ENCODE peak calls at places on chromosomes 7 and 10, in six cellular contexts. A is GM12878, G is colonic mucosa, H is IMR-90, C is PC-3, E is K562. V is an unnamed sample.

GRCh38 chr7:156001496-156002260 is 189.4 kb upstream of the SHH start:
- DNase-seq in A (no peak), G (no peak), H (no peak), C (no peak), E (no peak), V (no peak)

GRCh38 chr7:102453319-102453718 is 11.3 kb downstream of the ALKBH4 start:
- DNase-seq in A (no peak), G (no peak), H (no peak), C (no peak), E (no peak), V (no peak)

GRCh38 chr7:96045919-96046318 is 273.6 kb downstream of the DYNC1I1 start:
- DNase-seq in A (no peak), G (no peak), H (no peak), C (peak), E (no peak), V (no peak)

GRCh38 chr10:88111294-88111693 is 247.9 kb downstream of the PTEN start:
- DNase-seq in A (no peak), G (no peak), H (no peak), C (no peak), E (no peak), V (no peak)

GRCh38 chr7:148303295-148304013 is 287.1 kb upstream of the C7orf33 start:
- DNase-seq in A (no peak), G (peak), H (no peak), C (peak), E (no peak), V (no peak)

GRCh38 chr10:50431791-50432190 is 180.5 kb upstream of the ASAH2 start:
- DNase-seq in A (peak), G (no peak), H (no peak), C (no peak), E (no peak), V (no peak)

GRCh38 chr7:78279035-78279434 is 480.5 kb downstream of the PHTF2 start:
- DNase-seq in A (no peak), G (no peak), H (peak), C (peak), E (no peak), V (no peak)

GRCh38 chr10:6203331-6204062 is 765 bp downstream of the PFKFB3 start:
- DNase-seq in A (no peak), G (peak), H (peak), C (peak), E (peak), V (peak)

GRCh38 chr7:248732-249435 is 41.1 kb upstream of the FOXL3 start:
- DNase-seq in A (no peak), G (no peak), H (no peak), C (no peak), E (no peak), V (no peak)

GRCh38 chr7:12686234-12686893 is 1.1 kb upstream of the ARL4A start:
- DNase-seq in A (peak), G (peak), H (peak), C (peak), E (peak), V (peak)

GRCh38 chr10:132462463-132463332 is 65.7 kb downstream of the PWWP2B start:
- DNase-seq in A (no peak), G (no peak), H (no peak), C (no peak), E (no peak), V (no peak)

GRCh38 chr10:132461683-132462231 is 64.8 kb downstream of the PWWP2B start:
- DNase-seq in A (no peak), G (peak), H (no peak), C (peak), E (no peak), V (no peak)

GRCh38 chr10:132465193-132465888 is 68.3 kb downstream of the PWWP2B start:
- DNase-seq in A (no peak), G (peak), H (no peak), C (no peak), E (peak), V (no peak)

GRCh38 chr10:132464256-132465192 is 67.5 kb downstream of the PWWP2B start:
- DNase-seq in A (no peak), G (peak), H (no peak), C (no peak), E (no peak), V (no peak)

DNA sequence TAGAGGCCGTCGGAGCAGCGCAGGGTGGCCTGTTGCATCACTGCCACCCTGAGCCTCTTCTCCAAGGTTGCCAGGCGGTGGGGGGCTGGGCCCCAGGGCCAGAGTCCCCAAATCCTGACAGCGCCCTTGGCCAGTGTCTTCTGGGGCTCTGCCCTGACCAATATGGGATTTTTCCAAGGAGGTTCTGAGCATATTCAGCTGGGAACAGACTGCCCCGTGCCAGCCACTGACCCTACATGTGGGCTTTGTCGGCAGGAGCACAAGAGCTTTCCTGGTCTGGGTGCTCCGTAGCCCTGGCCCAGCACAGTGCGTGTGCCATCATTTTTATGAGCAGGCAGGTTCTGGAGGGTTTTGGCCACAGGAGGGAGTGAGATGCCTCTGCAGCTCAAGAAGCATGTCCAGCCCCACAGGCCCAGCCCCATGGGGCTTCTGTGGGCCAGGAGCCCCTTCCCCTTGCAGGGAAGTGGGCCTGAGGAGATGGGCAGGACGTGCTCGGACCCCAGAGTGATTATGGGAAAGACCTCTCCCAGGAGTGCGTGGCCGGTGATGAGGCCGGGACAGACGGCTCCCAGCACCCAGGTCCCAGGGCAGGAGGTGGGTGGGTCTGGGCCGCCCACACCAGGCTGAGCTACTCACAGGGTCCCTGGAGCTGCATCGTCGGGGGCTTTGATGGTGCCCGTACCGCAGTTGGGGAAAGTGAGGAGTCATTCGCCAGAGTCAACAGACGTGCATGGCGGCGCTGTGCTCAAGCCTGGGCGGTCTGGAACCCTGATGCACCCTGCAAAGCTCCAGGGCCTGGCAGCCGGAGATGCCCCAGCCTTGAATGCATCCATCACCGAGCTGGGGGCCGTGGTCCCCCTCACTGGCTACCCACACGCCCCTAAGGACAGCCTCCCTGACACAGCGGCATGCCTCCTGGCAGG is 66.6 kb downstream of the PWWP2B start:
- DNase-seq in A (no peak), G (no peak), H (no peak), C (no peak), E (no peak), V (no peak)
- H3K9ac ChIP-seq in A (no peak), G (peak), H (no peak), C (no peak), E (no peak), V (peak)

GRCh38 chr10:123585477-123586445 is 80.4 kb upstream of the GPR26 start:
- DNase-seq in A (no peak), G (no peak), H (no peak), C (no peak), E (no peak), V (no peak)

GRCh38 chr10:123584419-123584775 is 81.8 kb upstream of the GPR26 start:
- DNase-seq in A (no peak), G (no peak), H (no peak), C (no peak), E (no peak), V (no peak)

GRCh38 chr10:123582084-123582989 is 83.8 kb upstream of the GPR26 start:
- DNase-seq in A (no peak), G (peak), H (peak), C (peak), E (peak), V (peak)

GRCh38 chr10:123581656-123582055 is 84.5 kb upstream of the GPR26 start:
- DNase-seq in A (no peak), G (no peak), H (no peak), C (no peak), E (no peak), V (no peak)

GRCh38 chr10:123583639-123584418 is 82.3 kb upstream of the GPR26 start:
- DNase-seq in A (no peak), G (peak), H (peak), C (peak), E (peak), V (peak)
- H3K4me3 ChIP-seq in A (no peak), G (no peak), H (no peak), C (no peak), E (no peak), V (no peak)

DNA sequence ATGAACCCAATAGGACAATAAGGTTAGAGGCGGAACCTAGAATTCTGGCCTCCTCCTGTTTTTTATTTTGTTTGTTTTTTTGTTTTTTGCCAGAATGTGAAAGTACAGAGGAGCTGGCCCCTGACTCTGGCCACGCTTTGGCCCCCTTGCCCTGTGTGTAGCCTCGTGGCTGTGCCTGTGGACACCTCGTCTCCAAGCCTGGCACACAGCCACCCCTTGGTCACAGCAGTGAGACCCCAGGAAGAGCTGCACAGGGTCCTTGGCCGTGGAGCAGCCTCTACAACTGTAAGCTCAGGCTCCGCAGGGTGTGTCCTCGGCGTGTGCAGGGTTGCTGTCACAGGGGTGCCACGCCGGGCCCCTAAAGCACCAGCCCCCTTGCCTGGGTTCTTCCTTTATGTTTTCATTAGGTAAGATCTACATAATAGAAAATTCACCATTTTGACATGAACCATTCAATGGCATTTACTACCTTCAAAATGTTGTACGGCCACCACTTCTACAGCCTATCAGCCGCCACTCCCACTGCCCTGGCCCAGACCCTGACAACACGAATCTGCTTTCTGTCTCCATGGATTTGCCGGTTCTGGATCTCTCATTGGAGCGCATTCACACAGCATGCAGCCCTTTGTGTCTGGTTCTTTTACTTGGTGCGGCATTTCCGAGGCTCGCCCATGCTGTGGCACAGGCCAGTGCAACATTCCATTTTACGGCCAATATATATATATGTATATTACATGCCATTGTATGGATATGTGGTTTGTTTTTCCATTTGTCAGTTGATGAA is 51.0 kb downstream of the AMZ1 start:
- DNase-seq in A (no peak), G (no peak), H (no peak), C (no peak), E (no peak), V (no peak)
- H3K9ac ChIP-seq in A (no peak), G (no peak), H (no peak), C (no peak), E (no peak), V (no peak)

GRCh38 chr10:59704644-59705043 is 5.0 kb downstream of the SLC16A9 start:
- DNase-seq in A (no peak), G (no peak), H (no peak), C (no peak), E (no peak), V (no peak)

GRCh38 chr10:59711871-59712491 is 2.3 kb upstream of the SLC16A9 start:
- DNase-seq in A (no peak), G (no peak), H (no peak), C (no peak), E (no peak), V (no peak)

GRCh38 chr10:59709472-59710125 is at the start of gene SLC16A9:
- DNase-seq in A (peak), G (peak), H (peak), C (peak), E (peak), V (peak)

GRCh38 chr10:59706851-59707797 is 2.5 kb downstream of the SLC16A9 start:
- DNase-seq in A (no peak), G (no peak), H (no peak), C (no peak), E (no peak), V (no peak)

DNA sequence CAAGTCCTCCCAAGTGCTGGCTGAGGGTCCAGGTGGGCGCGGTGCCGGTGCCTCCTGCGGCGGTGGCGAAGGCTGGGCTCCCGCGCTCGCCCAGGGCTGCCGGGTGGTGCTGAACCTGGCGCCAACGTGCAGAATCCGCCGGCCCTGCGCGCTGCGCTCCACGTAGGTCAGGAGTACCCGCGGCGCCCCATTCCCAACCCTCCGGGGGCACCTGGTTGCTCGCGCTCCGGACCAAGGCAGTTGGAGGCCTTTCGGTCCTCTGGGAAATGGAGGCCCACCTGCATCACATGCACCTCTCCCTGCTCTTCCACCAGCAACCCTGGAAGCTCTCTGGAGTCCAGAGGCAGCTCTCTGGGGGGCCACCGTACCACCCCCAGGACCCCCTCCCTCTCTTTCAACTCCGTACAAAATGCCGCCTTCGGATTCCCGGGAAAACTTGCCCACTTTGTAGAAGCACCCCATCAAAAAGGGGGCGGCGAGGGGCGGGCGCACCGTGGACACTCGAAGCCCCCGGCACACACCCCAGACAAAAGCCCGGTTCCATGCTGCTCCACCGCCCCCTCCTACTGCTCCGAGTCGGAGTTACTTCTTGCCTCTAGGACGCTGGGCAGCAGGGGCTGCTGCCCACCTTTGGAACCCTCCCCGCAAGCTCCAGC is 706 bp downstream of the SLC16A9 start:
- DNase-seq in A (no peak), G (peak), H (no peak), C (peak), E (peak), V (peak)
- H3K4me3 ChIP-seq in A (peak), G (peak), H (peak), C (peak), E (peak), V (peak)

GRCh38 chr10:92573798-92574544 is at the start of gene IDE:
- DNase-seq in A (peak), G (peak), H (peak), C (peak), E (peak), V (peak)
- H3K9ac ChIP-seq in A (peak), G (peak), H (peak), C (peak), E (peak), V (peak)

GRCh38 chr10:110499796-110500514 is 2.2 kb downstream of the DUSP5 start:
- DNase-seq in A (no peak), G (no peak), H (peak), C (no peak), E (no peak), V (no peak)

GRCh38 chr10:110501142-110501937 is 3.6 kb downstream of the DUSP5 start:
- DNase-seq in A (peak), G (peak), H (peak), C (peak), E (peak), V (no peak)

GRCh38 chr10:110498982-110499795 is 1.5 kb downstream of the DUSP5 start:
- DNase-seq in A (peak), G (peak), H (peak), C (peak), E (no peak), V (no peak)

GRCh38 chr10:110502072-110502845 is 4.6 kb downstream of the DUSP5 start:
- DNase-seq in A (no peak), G (no peak), H (no peak), C (no peak), E (no peak), V (no peak)

GRCh38 chr10:110500515-110500905 is 2.8 kb downstream of the DUSP5 start:
- DNase-seq in A (no peak), G (no peak), H (peak), C (peak), E (no peak), V (no peak)
- H3K4me3 ChIP-seq in A (peak), G (no peak), H (peak), C (peak), E (no peak), V (no peak)

DNA sequence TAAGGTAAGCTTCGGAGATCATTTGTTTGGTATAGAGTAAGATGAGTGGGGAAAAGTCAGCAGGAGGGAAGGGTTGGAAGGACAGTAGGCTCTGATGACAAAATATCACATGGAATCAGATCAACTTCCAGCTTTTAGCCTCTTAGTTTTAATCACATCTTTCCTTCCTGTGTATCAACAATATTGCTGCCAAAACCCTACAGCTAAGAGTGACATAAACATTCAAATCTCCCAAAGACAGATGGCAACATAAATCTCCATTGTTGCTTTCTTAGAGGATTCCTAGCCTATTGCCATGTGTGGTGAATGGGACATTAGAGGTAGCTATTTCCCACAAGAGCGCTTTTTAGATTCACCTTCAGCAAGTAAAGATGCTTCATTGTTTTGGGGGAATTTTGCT is 35.3 kb upstream of the FZD1 start:
- DNase-seq in A (no peak), G (no peak), H (peak), C (peak), E (no peak), V (no peak)
- H3K9ac ChIP-seq in A (no peak), G (no peak), H (no peak), C (peak), E (no peak), V (no peak)

DNA sequence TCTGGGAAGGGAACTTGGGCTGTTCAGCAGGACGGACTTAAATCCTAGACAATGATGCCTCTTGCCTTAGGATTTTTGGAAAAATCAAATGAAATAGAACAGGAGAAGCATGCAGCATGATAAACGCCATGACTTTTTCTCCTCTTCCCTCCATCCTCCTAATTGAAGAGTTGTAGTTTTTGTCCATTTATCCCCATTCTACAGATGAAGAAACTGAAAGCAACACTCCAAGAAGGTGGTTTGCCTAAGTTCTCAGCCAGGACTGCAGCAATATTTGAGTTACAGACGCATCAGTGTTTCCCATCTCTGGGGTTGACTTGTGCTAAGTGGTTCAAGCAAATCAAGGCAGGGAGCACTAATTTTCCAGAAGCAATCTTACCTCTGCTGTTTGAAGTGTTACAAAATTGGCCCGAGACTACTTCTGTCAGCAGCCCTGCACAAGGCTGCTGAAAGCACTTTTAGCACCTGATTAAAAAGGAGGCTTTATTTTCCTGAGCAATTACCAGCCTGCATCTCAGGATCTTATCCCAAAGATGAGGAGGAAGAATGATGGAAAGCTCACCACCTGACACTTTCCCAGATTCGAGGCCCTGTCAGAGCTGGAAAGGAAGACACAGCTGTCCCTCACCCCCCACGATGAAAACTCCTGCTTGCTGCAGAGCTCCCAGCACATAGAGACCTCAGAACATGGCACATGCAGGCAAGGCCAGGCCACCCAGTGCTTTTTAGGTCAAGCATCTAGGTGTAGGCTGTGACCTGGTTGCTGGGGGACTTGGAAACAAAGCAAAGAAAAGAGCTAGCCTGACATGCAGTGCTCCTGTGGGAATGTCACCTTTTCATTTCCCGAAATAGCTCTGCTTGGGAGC is 19.7 kb upstream of the C10orf71 start:
- DNase-seq in A (no peak), G (no peak), H (no peak), C (no peak), E (no peak), V (no peak)
- H3K4me3 ChIP-seq in A (no peak), G (no peak), H (no peak), C (no peak), E (no peak), V (no peak)

DNA sequence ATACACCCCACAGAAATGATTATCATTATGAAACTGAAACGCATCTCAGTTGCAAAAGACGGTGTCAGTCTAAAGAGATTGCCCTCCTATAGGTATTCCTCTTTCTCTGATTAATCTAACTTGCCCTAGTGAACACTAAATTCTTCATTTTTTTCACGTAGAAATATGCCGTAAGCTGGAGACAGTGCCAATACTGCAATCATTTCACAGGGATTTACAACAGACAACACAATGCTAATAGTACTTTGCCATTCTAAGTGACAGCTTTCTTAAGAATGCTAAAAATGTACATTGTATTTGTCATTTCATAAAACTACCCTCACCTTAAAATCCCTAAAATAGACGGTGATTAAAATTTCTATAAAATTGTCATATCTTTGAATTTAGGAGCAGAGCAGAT is 9.2 kb downstream of the EBF3 start:
- DNase-seq in A (no peak), G (no peak), H (no peak), C (no peak), E (no peak), V (no peak)
- H3K9ac ChIP-seq in A (no peak), G (no peak), H (no peak), C (no peak), E (no peak), V (no peak)

V was measured in neuronal stem cell.